ENCODE peak calls at places on chromosomes 5 and 9, in eight cellular contexts. S is NCI-H1105, D is SHP77 treated with DMSO at 0.1 percent for 48 hours, P is NCI-H1417, B is HEK293T, X is HTR-8/SVneo, L is colonic mucosa, R is BJ. U is an unnamed sample.

GRCh38 chr9:14141736-14142135 is 172.2 kb downstream of the NFIB start:
- DNase-seq in D (no peak), P (no peak), X (no peak), L (no peak), R (no peak), S (no peak), B (no peak), U (no peak)

GRCh38 chr9:27247756-27248155 is 49.2 kb downstream of the EQTN start:
- DNase-seq in P (peak; percentile 39), L (peak; percentile 58), B (peak; percentile 61), X (peak; percentile 8), S (no peak), D (no peak), R (no peak), U (no peak)

GRCh38 chr5:5492087-5492933 is 69.8 kb downstream of the ICE1 start:
- DNase-seq in D (peak; percentile 56), X (peak; percentile 77), B (peak; percentile 51), R (no peak), P (peak; percentile 63), S (peak; percentile 71), L (peak; percentile 36), U (no peak)

GRCh38 chr5:78544531-78545200 is 103.9 kb downstream of the LHFPL2 start:
- DNase-seq in B (no peak), P (no peak), D (no peak), X (no peak), L (no peak), R (peak; percentile 48), S (no peak), U (no peak)

GRCh38 chr5:5145651-5146529 is 5.8 kb downstream of the ADAMTS16 start:
- DNase-seq in P (no peak), S (no peak), B (no peak), X (peak; percentile 83), L (no peak), R (peak; percentile 13), D (no peak), U (no peak)

GRCh38 chr9:124214116-124214515 is 43.6 kb upstream of the NEK6 start:
- DNase-seq in S (no peak), X (no peak), B (no peak), R (no peak), P (no peak), L (no peak), D (no peak), U (no peak)

GRCh38 chr9:128553695-128554094 is 1.3 kb downstream of the SPTAN1 start:
- DNase-seq in P (no peak), L (no peak), D (no peak), B (no peak), S (no peak), X (no peak), R (no peak), U (no peak)

GRCh38 chr9:72925891-72926290 is 27.0 kb downstream of the ALDH1A1 start:
- DNase-seq in L (no peak), D (no peak), P (no peak), X (no peak), R (no peak), S (no peak), B (no peak), U (no peak)

GRCh38 chr9:97906236-97906831 is 16.0 kb downstream of the TRMO start:
- DNase-seq in X (no peak), S (no peak), L (no peak), D (no peak), R (no peak), B (no peak), P (no peak), U (no peak)

GRCh38 chr5:65801332-65801731 is 79.3 kb downstream of the NLN start:
- DNase-seq in L (no peak), P (no peak), B (no peak), S (no peak), R (peak; percentile 70), X (no peak), D (no peak), U (peak; percentile 56)

GRCh38 chr9:86549434-86549833 is 195.2 kb upstream of the TUT7 start:
- DNase-seq in R (peak; percentile 84), D (no peak), L (no peak), B (no peak), S (no peak), P (no peak), X (no peak), U (peak; percentile 91)

GRCh38 chr9:130306826-130307666 is 41.5 kb downstream of the HMCN2 start:
- DNase-seq in X (no peak), R (no peak), L (no peak), D (no peak), S (no peak), P (peak; percentile 41), B (no peak), U (no peak)

GRCh38 chr9:36470891-36471290 is 70.8 kb upstream of the RNF38 start:
- DNase-seq in S (no peak), L (peak; percentile 65), R (no peak), B (no peak), D (no peak), P (no peak), X (peak; percentile 63), U (peak; percentile 43)

GRCh38 chr5:63127054-63127453 is 548.4 kb downstream of the LRRC70 start:
- DNase-seq in L (no peak), B (no peak), D (no peak), R (no peak), P (no peak), X (no peak), S (no peak), U (no peak)

GRCh38 chr5:60455589-60455988 is 244.4 kb downstream of the DEPDC1B start:
- DNase-seq in S (no peak), P (no peak), X (no peak), R (no peak), D (no peak), B (no peak), L (no peak), U (no peak)

GRCh38 chr5:172777381-172778222 is 6.6 kb upstream of the DUSP1 start:
- DNase-seq in R (no peak), P (no peak), L (peak; percentile 93), B (no peak), S (no peak), X (peak; percentile 72), D (no peak), U (peak; percentile 73)

GRCh38 chr5:82312373-82312856 is 34.3 kb upstream of the RPS23 start:
- DNase-seq in P (peak; percentile 65), R (no peak), B (peak; percentile 67), D (peak; percentile 25), X (peak; percentile 49), S (peak; percentile 1), L (peak; percentile 69), U (no peak)